ENCODE peak calls at places on chromosome 19, in five cellular contexts. One of them, this sample, is unnamed.

GRCh38 chr19:47363758-47364529 is 14.8 kb downstream of the DHX34 start:
- DNase-seq in body of pancreas: no peak
- DNase-seq in kidney: no peak
- DNase-seq in K562: no peak
- DNase-seq in HL-60: no peak
- DNase-seq in this sample: no peak

GRCh38 chr19:8302357-8302691 is 5.8 kb downstream of the CD320 start:
- DNase-seq in body of pancreas: peak
- DNase-seq in kidney: peak
- DNase-seq in K562: no peak
- DNase-seq in HL-60: peak
- DNase-seq in this sample: peak

GRCh38 chr19:7478173-7478842 is 10.5 kb downstream of the PEX11G start:
- DNase-seq in body of pancreas: no peak
- DNase-seq in kidney: no peak
- DNase-seq in K562: no peak
- DNase-seq in HL-60: no peak
- DNase-seq in this sample: no peak

GRCh38 chr19:39915848-39916215 is 18.6 kb downstream of the FCGBP start:
- DNase-seq in body of pancreas: no peak
- DNase-seq in kidney: no peak
- DNase-seq in K562: peak
- DNase-seq in HL-60: no peak
- DNase-seq in this sample: no peak

GRCh38 chr19:46574533-46574932 is 26.6 kb upstream of the CALM3 start:
- DNase-seq in body of pancreas: no peak
- DNase-seq in kidney: no peak
- DNase-seq in K562: no peak
- DNase-seq in HL-60: no peak
- DNase-seq in this sample: no peak

GRCh38 chr19:40717880-40718773 is 1.2 kb downstream of the ITPKC start:
- DNase-seq in body of pancreas: peak
- DNase-seq in kidney: peak
- DNase-seq in K562: peak
- DNase-seq in HL-60: no peak
- DNase-seq in this sample: no peak

GRCh38 chr19:37946132-37946531 is 39.1 kb downstream of the SIPA1L3 start:
- DNase-seq in body of pancreas: no peak
- DNase-seq in kidney: no peak
- DNase-seq in K562: no peak
- DNase-seq in HL-60: no peak
- DNase-seq in this sample: no peak

GRCh38 chr19:55526216-55527196 is 10.4 kb downstream of the SBK2 start:
- DNase-seq in body of pancreas: peak
- DNase-seq in kidney: peak
- DNase-seq in K562: no peak
- DNase-seq in HL-60: peak
- DNase-seq in this sample: no peak

GRCh38 chr19:1474011-1474764 is 4.8 kb downstream of the C19orf25 start:
- DNase-seq in body of pancreas: no peak
- DNase-seq in kidney: no peak
- DNase-seq in K562: no peak
- DNase-seq in HL-60: no peak
- DNase-seq in this sample: no peak

GRCh38 chr19:40257096-40257517 is 28.0 kb downstream of the AKT2 start:
- DNase-seq in body of pancreas: peak
- DNase-seq in kidney: peak
- DNase-seq in K562: no peak
- DNase-seq in HL-60: no peak
- DNase-seq in this sample: no peak

GRCh38 chr19:17951151-17952040 is 15.5 kb upstream of the KCNN1 start:
- DNase-seq in body of pancreas: no peak
- DNase-seq in kidney: no peak
- DNase-seq in K562: no peak
- DNase-seq in HL-60: peak
- DNase-seq in this sample: no peak

GRCh38 chr19:35365303-35365702 is 5.6 kb upstream of the GPR42 start:
- DNase-seq in body of pancreas: no peak
- DNase-seq in kidney: no peak
- DNase-seq in K562: no peak
- DNase-seq in HL-60: no peak
- DNase-seq in this sample: no peak

GRCh38 chr19:32642771-32643170 is 32.2 kb downstream of the ANKRD27 start:
- DNase-seq in body of pancreas: no peak
- DNase-seq in kidney: no peak
- DNase-seq in K562: no peak
- DNase-seq in HL-60: no peak
- DNase-seq in this sample: no peak

GRCh38 chr19:58229255-58229639 is 533 bp downstream of the ZNF544 start:
- DNase-seq in body of pancreas: no peak
- DNase-seq in kidney: no peak
- DNase-seq in K562: no peak
- DNase-seq in HL-60: peak
- DNase-seq in this sample: no peak

GRCh38 chr19:43648633-43649032 is 9.0 kb upstream of the CADM4 start:
- DNase-seq in body of pancreas: no peak
- DNase-seq in kidney: no peak
- DNase-seq in K562: no peak
- DNase-seq in HL-60: no peak
- DNase-seq in this sample: no peak

GRCh38 chr19:36032251-36033104 is at the start of gene CLIP3:
- DNase-seq in body of pancreas: no peak
- DNase-seq in kidney: peak
- DNase-seq in K562: peak
- DNase-seq in HL-60: no peak
- DNase-seq in this sample: no peak

GRCh38 chr19:14048439-14049153 is 13.3 kb downstream of the PALM3 start:
- DNase-seq in body of pancreas: peak
- DNase-seq in kidney: no peak
- DNase-seq in K562: peak
- DNase-seq in HL-60: peak
- DNase-seq in this sample: no peak

GRCh38 chr19:29302002-29302928 is 89.3 kb upstream of the UQCRFS1 start:
- DNase-seq in body of pancreas: no peak
- DNase-seq in kidney: no peak
- DNase-seq in K562: no peak
- DNase-seq in HL-60: no peak
- DNase-seq in this sample: no peak

GRCh38 chr19:41029524-41030432 is 38.7 kb downstream of the CYP2B6 start:
- DNase-seq in body of pancreas: no peak
- DNase-seq in kidney: no peak
- DNase-seq in K562: no peak
- DNase-seq in HL-60: no peak
- DNase-seq in this sample: no peak

GRCh38 chr19:42380155-42380554 is 9.9 kb downstream of the CNFN start:
- DNase-seq in body of pancreas: no peak
- DNase-seq in kidney: no peak
- DNase-seq in K562: no peak
- DNase-seq in HL-60: no peak
- DNase-seq in this sample: no peak

GRCh38 chr19:53659292-53659691 is 27.5 kb downstream of the DPRX start:
- DNase-seq in body of pancreas: no peak
- DNase-seq in kidney: no peak
- DNase-seq in K562: peak
- DNase-seq in HL-60: peak
- DNase-seq in this sample: no peak

GRCh38 chr19:1383311-1384084 is at the start of gene NDUFS7:
- DNase-seq in body of pancreas: peak
- DNase-seq in kidney: peak
- DNase-seq in K562: peak
- DNase-seq in HL-60: peak
- DNase-seq in this sample: no peak

GRCh38 chr19:34131100-34131499 is 41.2 kb upstream of the LSM14A start:
- DNase-seq in body of pancreas: no peak
- DNase-seq in kidney: no peak
- DNase-seq in K562: no peak
- DNase-seq in HL-60: no peak
- DNase-seq in this sample: no peak

GRCh38 chr19:32287086-32287485 is 58.3 kb upstream of the ZNF507 start:
- DNase-seq in body of pancreas: no peak
- DNase-seq in kidney: no peak
- DNase-seq in K562: no peak
- DNase-seq in HL-60: no peak
- DNase-seq in this sample: no peak

GRCh38 chr19:1264801-1265610 is 4.1 kb upstream of the CIRBP start:
- DNase-seq in body of pancreas: peak
- DNase-seq in kidney: peak
- DNase-seq in K562: no peak
- DNase-seq in HL-60: no peak
- DNase-seq in this sample: no peak

GRCh38 chr19:6125571-6125989 is 9.9 kb upstream of the ACSBG2 start:
- DNase-seq in body of pancreas: peak
- DNase-seq in kidney: no peak
- DNase-seq in K562: peak
- DNase-seq in HL-60: peak
- DNase-seq in this sample: no peak

GRCh38 chr19:40414536-40415535 is 1.7 kb upstream of the PRX start:
- DNase-seq in body of pancreas: no peak
- DNase-seq in kidney: no peak
- DNase-seq in K562: no peak
- DNase-seq in HL-60: no peak
- DNase-seq in this sample: no peak

GRCh38 chr19:41895745-41896580 is 13.0 kb downstream of the ARHGEF1 start:
- DNase-seq in body of pancreas: no peak
- DNase-seq in kidney: no peak
- DNase-seq in K562: no peak
- DNase-seq in HL-60: no peak
- DNase-seq in this sample: peak

GRCh38 chr19:35845215-35846037 is 6.9 kb downstream of the NPHS1 start:
- DNase-seq in body of pancreas: peak
- DNase-seq in kidney: no peak
- DNase-seq in K562: peak
- DNase-seq in HL-60: no peak
- DNase-seq in this sample: no peak

GRCh38 chr19:43618921-43619261 is 538 bp downstream of the ZNF428 start:
- DNase-seq in body of pancreas: no peak
- DNase-seq in kidney: no peak
- DNase-seq in K562: no peak
- DNase-seq in HL-60: peak
- DNase-seq in this sample: no peak

GRCh38 chr19:524062-524674 is 7.4 kb upstream of the CDC34 start:
- DNase-seq in body of pancreas: no peak
- DNase-seq in kidney: peak
- DNase-seq in K562: no peak
- DNase-seq in HL-60: no peak
- DNase-seq in this sample: peak

GRCh38 chr19:48469056-48469881 is at the start of gene CYTH2:
- DNase-seq in body of pancreas: peak
- DNase-seq in kidney: peak
- DNase-seq in K562: peak
- DNase-seq in HL-60: peak
- DNase-seq in this sample: peak

GRCh38 chr19:45468803-45469131 is 971 bp downstream of the FOSB start:
- DNase-seq in body of pancreas: no peak
- DNase-seq in kidney: peak
- DNase-seq in K562: no peak
- DNase-seq in HL-60: peak
- DNase-seq in this sample: no peak

GRCh38 chr19:45469835-45470146 is 2.0 kb downstream of the FOSB start:
- DNase-seq in body of pancreas: no peak
- DNase-seq in kidney: no peak
- DNase-seq in K562: peak
- DNase-seq in HL-60: peak
- DNase-seq in this sample: no peak

GRCh38 chr19:45470147-45471081 is 2.6 kb downstream of the FOSB start:
- DNase-seq in body of pancreas: peak
- DNase-seq in kidney: peak
- DNase-seq in K562: peak
- DNase-seq in HL-60: no peak
- DNase-seq in this sample: no peak

GRCh38 chr19:45468159-45468651 is 409 bp downstream of the FOSB start:
- DNase-seq in body of pancreas: peak
- DNase-seq in kidney: peak
- DNase-seq in K562: no peak
- DNase-seq in HL-60: peak
- DNase-seq in this sample: no peak

GRCh38 chr19:45469132-45469834 is 1.5 kb downstream of the FOSB start:
- DNase-seq in body of pancreas: peak
- DNase-seq in kidney: peak
- DNase-seq in K562: peak
- DNase-seq in HL-60: peak
- DNase-seq in this sample: peak
- TF ChIP-seq CTCF in body of pancreas: peak
- TF ChIP-seq CTCF in kidney: no peak
- TF ChIP-seq CTCF in K562: no peak
- TF ChIP-seq CTCF in HL-60: no peak
- TF ChIP-seq CTCF in this sample: peak

GRCh38 chr19:16588089-16588823 is 16.0 kb upstream of the SLC35E1 start:
- DNase-seq in body of pancreas: peak
- DNase-seq in kidney: no peak
- DNase-seq in K562: peak
- DNase-seq in HL-60: peak
- DNase-seq in this sample: no peak
- TF ChIP-seq CTCF in body of pancreas: no peak
- TF ChIP-seq CTCF in kidney: no peak
- TF ChIP-seq CTCF in K562: peak
- TF ChIP-seq CTCF in HL-60: no peak
- TF ChIP-seq CTCF in this sample: no peak

DNA sequence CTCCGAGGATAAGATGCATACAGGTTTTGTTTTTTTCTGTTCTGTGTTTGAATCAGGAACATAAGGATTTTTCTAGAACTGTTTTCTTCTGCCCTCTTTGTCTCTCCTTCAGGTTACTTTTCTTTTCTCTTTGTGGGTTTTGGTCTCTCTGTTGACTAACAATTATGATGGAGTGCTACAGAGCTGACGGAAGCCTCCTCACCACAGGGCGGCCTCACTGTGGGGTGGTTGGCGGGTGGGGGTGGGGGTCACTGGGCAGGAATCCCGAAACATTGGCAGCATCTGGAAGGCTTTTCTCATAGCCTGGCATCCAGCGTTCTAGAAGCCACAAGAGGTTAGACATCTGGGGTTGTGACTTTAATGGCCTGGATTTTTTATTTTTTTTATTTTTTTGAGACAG is 12.0 kb upstream of the MATK start:
- DNase-seq in body of pancreas: no peak
- DNase-seq in kidney: no peak
- DNase-seq in K562: no peak
- DNase-seq in HL-60: no peak
- DNase-seq in this sample: no peak
- TF ChIP-seq CTCF in body of pancreas: no peak
- TF ChIP-seq CTCF in kidney: no peak
- TF ChIP-seq CTCF in K562: no peak
- TF ChIP-seq CTCF in HL-60: no peak
- TF ChIP-seq CTCF in this sample: no peak

DNA sequence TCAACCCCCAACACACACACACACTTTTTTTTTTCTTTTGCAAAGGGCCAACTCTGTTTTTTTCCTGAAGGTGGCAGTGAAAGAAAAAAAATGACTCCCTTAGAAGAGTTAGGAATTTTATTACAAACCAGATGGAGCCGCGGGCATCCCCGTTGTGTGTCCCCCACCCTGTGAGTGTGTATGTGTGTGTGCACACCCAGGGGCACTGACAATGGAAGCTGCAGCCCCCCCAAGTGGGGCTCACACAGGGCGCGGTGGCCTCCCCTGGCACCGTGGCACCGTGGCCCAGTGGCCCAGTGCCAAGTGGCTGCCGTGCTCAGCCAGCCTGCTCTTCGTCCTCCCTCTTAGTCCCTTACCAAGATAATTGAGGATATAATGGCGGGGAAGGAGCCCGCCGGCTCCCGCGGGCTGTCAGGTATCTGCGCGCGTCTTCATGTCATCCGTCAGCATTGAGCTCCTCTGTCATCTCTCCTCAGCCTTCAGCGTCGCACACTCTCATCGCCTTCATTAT is 314.1 kb downstream of the ZNF536 start:
- DNase-seq in body of pancreas: no peak
- DNase-seq in kidney: peak
- DNase-seq in K562: no peak
- DNase-seq in HL-60: no peak
- DNase-seq in this sample: no peak
- TF ChIP-seq CTCF in body of pancreas: no peak
- TF ChIP-seq CTCF in kidney: no peak
- TF ChIP-seq CTCF in K562: no peak
- TF ChIP-seq CTCF in HL-60: no peak
- TF ChIP-seq CTCF in this sample: peak